ENCODE peak calls at places on chromosomes 6 and 20, in eight cellular contexts. R is fibroblast of lung, B is endodermal cell, U is WERI-Rb-1, F is A549, X is mucosa of descending colon, N is HCT116, C is choroid plexus epithelial cell. H is an unnamed sample.

GRCh38 chr20:3071266-3071609 is 182 bp upstream of the OXT start:
- DNase-seq in R (no peak), B (no peak), U (no peak), F (no peak), X (no peak), N (no peak), C (no peak), H (peak)

GRCh38 chr20:3101737-3102574 is 17.4 kb upstream of the AVP start:
- DNase-seq in R (no peak), B (no peak), U (no peak), F (no peak), X (no peak), N (no peak), C (no peak), H (no peak)

GRCh38 chr6:20476501-20477043 is 57.7 kb upstream of the CDKAL1 start:
- DNase-seq in R (no peak), B (no peak), U (no peak), F (no peak), X (no peak), N (no peak), C (no peak), H (no peak)

GRCh38 chr20:50372770-50373088 is 137.5 kb upstream of the PTPN1 start:
- DNase-seq in R (no peak), B (no peak), U (no peak), F (peak), X (no peak), N (no peak), C (no peak), H (no peak)

GRCh38 chr20:48090784-48091183 is 305.5 kb upstream of the SULF2 start:
- DNase-seq in R (no peak), B (no peak), U (no peak), F (no peak), X (no peak), N (no peak), C (no peak), H (no peak)

GRCh38 chr6:144106206-144106605 is 10.8 kb upstream of the SF3B5 start:
- DNase-seq in R (no peak), B (no peak), U (no peak), F (no peak), X (no peak), N (no peak), C (no peak), H (no peak)

GRCh38 chr6:12298017-12298958 is 8.1 kb downstream of the EDN1 start:
- DNase-seq in R (no peak), B (no peak), U (no peak), F (no peak), X (no peak), N (no peak), C (no peak), H (no peak)

GRCh38 chr6:89792881-89793280 is 26.7 kb downstream of the MDN1 start:
- DNase-seq in R (peak), B (peak), U (peak), F (peak), X (peak), N (peak), C (peak), H (peak)

GRCh38 chr6:20947977-20948376 is 413.7 kb downstream of the CDKAL1 start:
- DNase-seq in R (no peak), B (no peak), U (no peak), F (no peak), X (no peak), N (no peak), C (no peak), H (no peak)

GRCh38 chr6:107408714-107409113 is 50.6 kb downstream of the PDSS2 start:
- DNase-seq in R (no peak), B (no peak), U (no peak), F (no peak), X (no peak), N (no peak), C (no peak), H (no peak)

GRCh38 chr20:50367739-50368375 is 142.3 kb upstream of the PTPN1 start:
- DNase-seq in R (no peak), B (no peak), U (no peak), F (no peak), X (no peak), N (no peak), C (no peak), H (no peak)

GRCh38 chr20:34709836-34710567 is 5.9 kb downstream of the TP53INP2 start:
- DNase-seq in R (no peak), B (peak), U (peak), F (no peak), X (peak), N (peak), C (peak), H (peak)

GRCh38 chr20:60252866-60253265 is 294.6 kb downstream of the CDH26 start:
- DNase-seq in R (no peak), B (no peak), U (no peak), F (no peak), X (no peak), N (no peak), C (no peak), H (no peak)

GRCh38 chr6:92715991-92716390 is 703.4 kb downstream of the EPHA7 start:
- DNase-seq in R (peak), B (no peak), U (no peak), F (no peak), X (no peak), N (no peak), C (peak), H (no peak)

GRCh38 chr6:45617441-45617840 is 239.7 kb upstream of the SUPT3H start:
- DNase-seq in R (no peak), B (no peak), U (no peak), F (no peak), X (no peak), N (no peak), C (peak), H (no peak)

GRCh38 chr20:2932497-2932896 is 59.2 kb downstream of the PTPRA start:
- DNase-seq in R (no peak), B (no peak), U (peak), F (no peak), X (no peak), N (no peak), C (peak), H (no peak)

GRCh38 chr6:35044145-35044745 is 96.9 kb downstream of the TCP11 start:
- DNase-seq in R (no peak), B (peak), U (no peak), F (no peak), X (peak), N (no peak), C (peak), H (no peak)

DNA sequence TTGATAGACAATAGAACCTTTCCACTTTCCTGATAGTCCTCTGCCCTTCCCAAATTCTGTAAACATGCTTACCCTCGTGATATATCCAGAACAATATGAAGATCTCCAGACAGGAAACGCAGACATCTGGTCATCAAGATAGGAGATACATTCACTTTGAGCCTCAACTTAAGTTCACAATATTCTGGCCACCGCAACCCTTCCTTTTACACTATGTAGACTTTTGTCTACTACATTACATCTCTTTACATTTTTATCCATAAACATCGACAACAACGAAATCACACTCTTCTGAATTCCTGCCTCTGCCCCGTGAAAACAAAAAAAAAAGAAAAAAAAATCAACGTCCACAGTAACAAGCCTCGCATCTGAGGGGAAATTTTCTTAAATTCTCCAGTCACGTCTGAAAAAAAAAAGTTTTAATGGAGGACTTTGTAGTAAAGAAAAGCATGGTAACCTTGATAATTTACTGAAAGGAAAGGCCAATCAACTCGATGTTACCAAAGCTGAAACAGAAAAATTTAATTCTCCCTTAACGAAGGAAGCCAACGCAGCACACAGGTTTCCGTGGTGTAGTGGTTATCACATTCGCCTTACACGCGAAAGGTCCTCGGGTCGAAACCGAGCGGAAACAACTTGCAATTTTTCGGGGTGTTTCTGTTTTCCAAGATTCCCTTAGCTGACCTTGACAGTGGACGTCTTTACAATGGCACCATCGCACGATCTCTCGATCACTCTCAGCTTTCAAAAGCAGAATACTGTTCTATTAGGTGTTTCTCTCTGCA is 21.8 kb downstream of the POM121L2 start:
- DNase-seq in R (no peak), B (peak), U (no peak), F (peak), X (no peak), N (no peak), C (peak), H (no peak)
- H3K4me3 ChIP-seq in R (peak), B (peak), U (no peak), F (peak), X (no peak), N (no peak), C (peak), H (peak)

GRCh38 chr20:63739129-63740069 is at the start of gene SLC2A4RG:
- DNase-seq in R (peak), B (peak), U (peak), F (peak), X (peak), N (no peak), C (peak), H (peak)

GRCh38 chr20:63740070-63740500 is 509 bp downstream of the SLC2A4RG start:
- DNase-seq in R (peak), B (no peak), U (no peak), F (no peak), X (peak), N (no peak), C (peak), H (peak)

GRCh38 chr20:63737940-63738686 is 1.5 kb upstream of the SLC2A4RG start:
- DNase-seq in R (no peak), B (peak), U (no peak), F (no peak), X (peak), N (no peak), C (no peak), H (peak)

GRCh38 chr20:63737690-63737939 is 1.2 kb downstream of the LIME1 start:
- DNase-seq in R (no peak), B (no peak), U (no peak), F (no peak), X (no peak), N (no peak), C (no peak), H (peak)

DNA sequence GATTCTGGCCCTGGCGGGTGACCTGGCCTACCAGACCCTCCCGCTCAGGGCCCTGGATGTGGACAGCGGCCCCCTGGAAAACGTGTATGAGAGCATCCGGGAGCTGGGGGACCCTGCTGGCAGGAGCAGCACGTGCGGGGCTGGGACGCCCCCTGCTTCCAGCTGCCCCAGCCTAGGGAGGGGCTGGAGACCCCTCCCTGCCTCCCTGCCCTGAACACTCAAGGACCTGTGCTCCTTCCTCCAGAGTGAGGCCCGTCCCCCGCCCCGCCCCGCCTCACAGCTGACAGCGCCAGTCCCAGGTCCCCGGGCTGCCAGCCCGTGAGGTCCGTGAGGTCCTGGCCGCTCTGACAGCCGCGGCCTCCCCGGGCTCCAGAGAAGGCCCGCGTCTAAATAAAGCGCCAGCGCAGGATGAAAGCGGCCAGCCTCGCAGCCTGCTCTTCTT is 868 bp upstream of the SLC2A4RG start:
- DNase-seq in R (peak), B (peak), U (peak), F (no peak), X (peak), N (no peak), C (peak), H (no peak)
- H3K4me3 ChIP-seq in R (no peak), B (no peak), U (peak), F (no peak), X (no peak), N (no peak), C (peak), H (peak)

GRCh38 chr6:151241853-151242252 is 2.1 kb downstream of the AKAP12 start:
- DNase-seq in R (no peak), B (no peak), U (no peak), F (no peak), X (no peak), N (no peak), C (peak), H (no peak)
- H3K4me3 ChIP-seq in R (peak), B (peak), U (no peak), F (peak), X (no peak), N (peak), C (peak), H (no peak)

DNA sequence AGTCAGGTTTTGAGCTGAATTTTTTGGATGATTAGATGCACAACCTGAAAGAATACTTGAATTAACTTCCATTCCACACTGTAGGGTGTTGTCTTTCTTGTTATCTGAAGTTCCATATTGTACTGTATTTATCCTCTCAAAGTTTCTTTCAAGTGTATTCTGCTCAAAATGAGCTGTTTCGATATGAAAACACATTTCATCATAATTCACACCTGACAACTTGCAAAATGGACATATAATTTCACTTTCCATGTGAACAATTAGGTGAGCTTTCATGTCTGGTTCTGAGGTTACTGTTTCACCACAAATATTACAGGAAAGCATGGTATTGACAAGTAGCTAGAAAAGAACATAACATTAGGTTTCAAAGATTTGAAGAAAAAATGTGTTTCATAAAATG is 1.7 kb downstream of the ZUP1 start:
- DNase-seq in R (no peak), B (no peak), U (no peak), F (no peak), X (no peak), N (no peak), C (no peak), H (no peak)
- H3K4me3 ChIP-seq in R (peak), B (peak), U (no peak), F (no peak), X (no peak), N (no peak), C (no peak), H (no peak)

DNA sequence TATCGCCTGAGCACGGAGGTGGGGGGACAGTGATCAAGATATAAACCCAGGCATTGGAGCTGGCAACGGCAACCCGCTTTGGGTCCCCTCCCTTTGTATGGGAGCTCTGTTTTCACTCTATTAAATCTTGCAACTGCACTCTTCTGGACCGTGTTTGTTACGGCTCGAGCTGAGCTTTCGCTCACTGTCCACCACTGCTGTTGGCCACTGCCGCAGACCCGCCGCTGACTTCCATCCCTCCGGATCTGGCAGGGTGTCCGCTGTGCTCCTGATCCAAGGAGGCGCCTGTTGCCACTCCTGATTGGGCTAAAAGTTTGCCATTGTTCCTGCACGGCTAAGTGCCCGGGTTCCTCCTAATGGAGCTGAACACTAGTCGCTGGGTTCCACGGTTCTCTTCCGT is 48.9 kb upstream of the CD83 start:
- DNase-seq in R (no peak), B (no peak), U (no peak), F (no peak), X (no peak), N (no peak), C (no peak), H (no peak)
- H3K4me3 ChIP-seq in R (no peak), B (no peak), U (no peak), F (no peak), X (no peak), N (no peak), C (no peak), H (no peak)

H was measured in H7.